ENCODE peak calls at places on chromosomes 11 and 22, in nine cellular contexts. N is AG04449, I is bronchial epithelial cell, O is A549, U is body of pancreas, G is uterus, D is PC-3, K is heart left ventricle, E is A673. T is an unnamed sample.

GRCh38 chr11:34513674-34513995 is at the start of gene ELF5:
- DNase-seq in N (no peak), I (no peak), O (no peak), U (no peak), G (no peak), D (peak; percentile 9), K (no peak), E (no peak), T (no peak)

GRCh38 chr11:73189315-73189714 is 28.8 kb upstream of the P2RY2 start:
- DNase-seq in N (no peak), I (no peak), O (no peak), U (no peak), G (no peak), D (no peak), K (no peak), E (no peak), T (no peak)

GRCh38 chr11:23948831-23949230 is 548.0 kb upstream of the LUZP2 start:
- DNase-seq in N (no peak), I (no peak), O (no peak), U (no peak), G (no peak), D (no peak), K (no peak), E (no peak), T (no peak)

GRCh38 chr22:39234867-39235687 is 9.7 kb downstream of the PDGFB start:
- DNase-seq in N (no peak), I (peak; percentile 49), O (no peak), U (peak; percentile 70), G (no peak), D (no peak), K (peak; percentile 93), E (no peak), T (no peak)

GRCh38 chr11:114197799-114198500 is 98.2 kb upstream of the NNMT start:
- DNase-seq in N (no peak), I (peak; percentile 39), O (no peak), U (peak; percentile 88), G (peak; percentile 71), D (peak; percentile 60), K (peak; percentile 92), E (peak; percentile 40), T (peak; percentile 98)

GRCh38 chr11:123640677-123641494 is 13.5 kb downstream of the SCN3B start:
- DNase-seq in N (no peak), I (peak; percentile 29), O (peak; percentile 43), U (peak; percentile 34), G (peak; percentile 28), D (peak; percentile 67), K (peak; percentile 40), E (peak; percentile 72), T (no peak)

GRCh38 chr22:47202819-47203553 is 440.5 kb downstream of the TBC1D22A start:
- DNase-seq in N (no peak), I (no peak), O (no peak), U (peak; percentile 9), G (no peak), D (no peak), K (no peak), E (no peak), T (no peak)

GRCh38 chr22:19962909-19963806 is 21.5 kb upstream of the TXNRD2 start:
- DNase-seq in N (no peak), I (peak; percentile 90), O (no peak), U (peak; percentile 97), G (no peak), D (peak; percentile 92), K (no peak), E (no peak), T (no peak)

GRCh38 chr22:18024276-18024939 is at the start of gene MICAL3:
- DNase-seq in N (no peak), I (peak; percentile 47), O (peak; percentile 57), U (peak; percentile 66), G (peak; percentile 68), D (peak; percentile 74), K (peak; percentile 58), E (peak; percentile 86), T (no peak)

GRCh38 chr11:68460741-68461283 is at the start of gene PPP6R3:
- DNase-seq in N (no peak), I (no peak), O (peak; percentile 43), U (no peak), G (no peak), D (no peak), K (no peak), E (no peak), T (no peak)

GRCh38 chr11:115488945-115489344 is 15.3 kb downstream of the CADM1 start:
- DNase-seq in N (peak; percentile 81), I (peak; percentile 87), O (peak; percentile 50), U (no peak), G (no peak), D (no peak), K (no peak), E (no peak), T (peak; percentile 32)

GRCh38 chr11:70895061-70895670 is 357.2 kb downstream of the SHANK2 start:
- DNase-seq in N (no peak), I (no peak), O (no peak), U (no peak), G (no peak), D (no peak), K (no peak), E (no peak), T (no peak)

GRCh38 chr11:91133361-91133760 is 910.5 kb upstream of the CHORDC1 start:
- DNase-seq in N (peak; percentile 23), I (no peak), O (no peak), U (no peak), G (no peak), D (no peak), K (no peak), E (no peak), T (no peak)

GRCh38 chr22:31144223-31144622 is 3.9 kb upstream of the PLA2G3 start:
- DNase-seq in N (no peak), I (peak; percentile 69), O (no peak), U (no peak), G (no peak), D (peak; percentile 54), K (no peak), E (no peak), T (no peak)

GRCh38 chr11:100791873-100792272 is 104.8 kb downstream of the ARHGAP42 start:
- DNase-seq in N (no peak), I (peak; percentile 71), O (no peak), U (no peak), G (no peak), D (peak; percentile 80), K (no peak), E (no peak), T (no peak)

GRCh38 chr11:130995266-130995665 is 79.0 kb upstream of the SNX19 start:
- DNase-seq in N (no peak), I (no peak), O (no peak), U (no peak), G (no peak), D (no peak), K (no peak), E (no peak), T (no peak)

GRCh38 chr11:67563354-67564114 is 20.1 kb upstream of the GSTP1 start:
- DNase-seq in N (peak; percentile 80), I (peak; percentile 96), O (no peak), U (peak; percentile 74), G (peak; percentile 81), D (peak; percentile 92), K (peak; percentile 90), E (no peak), T (peak; percentile 60)

GRCh38 chr22:24329453-24329852 is 58.8 kb downstream of the SPECC1L start:
- DNase-seq in N (no peak), I (no peak), O (no peak), U (no peak), G (no peak), D (no peak), K (no peak), E (no peak), T (no peak)

GRCh38 chr11:20000393-20001134 is 159.7 kb downstream of the DBX1 start:
- DNase-seq in N (no peak), I (no peak), O (no peak), U (peak; percentile 56), G (no peak), D (no peak), K (peak; percentile 65), E (no peak), T (no peak)
- TF ChIP-seq CTCF in N (no peak), I (no peak), O (no peak), U (no peak), G (no peak), D (no peak), K (peak; percentile 10), E (no peak), T (no peak)

GRCh38 chr22:25482091-25482760 is 82.2 kb upstream of the GRK3 start:
- DNase-seq in N (no peak), I (no peak), O (no peak), U (no peak), G (no peak), D (no peak), K (no peak), E (no peak), T (no peak)

GRCh38 chr22:25478111-25478510 is 86.4 kb upstream of the GRK3 start:
- DNase-seq in N (no peak), I (no peak), O (no peak), U (no peak), G (no peak), D (no peak), K (no peak), E (no peak), T (no peak)

GRCh38 chr22:25475554-25476022 is 88.9 kb upstream of the GRK3 start:
- DNase-seq in N (no peak), I (no peak), O (no peak), U (no peak), G (no peak), D (no peak), K (peak; percentile 35), E (peak; percentile 82), T (peak; percentile 69)

GRCh38 chr22:25477358-25477757 is 87.1 kb upstream of the GRK3 start:
- DNase-seq in N (no peak), I (no peak), O (no peak), U (no peak), G (no peak), D (no peak), K (no peak), E (no peak), T (no peak)

GRCh38 chr22:25478573-25478972 is 85.9 kb upstream of the GRK3 start:
- DNase-seq in N (no peak), I (no peak), O (no peak), U (no peak), G (no peak), D (no peak), K (no peak), E (no peak), T (no peak)
- H3K4me3 ChIP-seq in N (no peak overlapping the region), I (no peak overlapping the region), O (no peak overlapping the region), U (no peak overlapping the region), G (no peak overlapping the region), D (no peak overlapping the region), K (no peak overlapping the region), E (no peak overlapping the region), T (no peak overlapping the region)

GRCh38 chr11:12087075-12087775 is 23.2 kb upstream of the MICAL2 start:
- DNase-seq in N (no peak), I (peak; percentile 88), O (no peak), U (no peak), G (no peak), D (peak; percentile 74), K (no peak), E (no peak), T (no peak)
- TF ChIP-seq CTCF in N (peak; percentile 20), I (peak; percentile 40), O (no peak), U (no peak), G (no peak), D (peak; percentile 11), K (no peak), E (no peak), T (peak; percentile 25)

DNA sequence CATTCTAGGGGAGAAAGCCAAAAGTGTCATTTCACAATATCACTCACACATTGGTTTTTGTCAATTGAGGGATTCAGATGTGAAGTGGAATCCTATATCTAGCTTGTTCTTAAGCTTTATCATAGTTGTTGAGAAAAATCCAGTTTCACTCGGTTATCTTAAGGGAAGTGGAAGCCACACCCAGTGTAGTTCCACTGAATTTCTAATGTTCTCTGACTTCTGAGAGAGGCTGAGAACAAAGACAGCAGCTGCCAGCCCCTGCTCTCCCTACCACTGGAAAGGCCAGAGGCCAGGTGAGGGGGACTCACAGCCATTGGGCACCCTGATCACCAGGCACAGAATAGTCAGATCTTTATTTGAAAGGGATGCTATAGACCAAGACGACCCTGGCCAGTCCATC is 53.7 kb downstream of the THAP12 start:
- DNase-seq in N (no peak), I (no peak), O (no peak), U (no peak), G (no peak), D (no peak), K (no peak), E (no peak), T (no peak)
- H3K4me3 ChIP-seq in N (no peak overlapping the region), I (no peak overlapping the region), O (no peak overlapping the region), U (no peak overlapping the region), G (no peak overlapping the region), D (no peak overlapping the region), K (no peak overlapping the region), E (no peak overlapping the region), T (no peak overlapping the region)